ENCODE peak calls at places on chromosome 4, in six cellular contexts. Q is Daoy, T is T-helper 2 cell, X is Kasumi-1, L is ACHN, W is lower lobe of right lung. R is an unnamed sample.

GRCh38 chr4:4914059-4914820 is 54.8 kb downstream of the MSX1 start:
- DNase-seq in Q (peak; percentile 48), T (no peak), X (no peak), L (no peak), W (no peak), R (no peak)

GRCh38 chr4:76897522-76898384 is at the start of gene SOWAHB:
- DNase-seq in Q (no peak), T (peak; percentile 18), X (no peak), L (peak; percentile 12), W (peak; percentile 89), R (no peak)

GRCh38 chr4:52577285-52577968 is 81.7 kb downstream of the USP46 start:
- DNase-seq in Q (no peak), T (peak; percentile 3), X (no peak), L (no peak), W (no peak), R (no peak)

GRCh38 chr4:169774466-169775445 is 17.0 kb upstream of the HPF1 start:
- DNase-seq in Q (no peak), T (no peak), X (no peak), L (no peak), W (no peak), R (no peak)

GRCh38 chr4:121728798-121729226 is 32.0 kb upstream of the ANXA5 start:
- DNase-seq in Q (peak; percentile 69), T (no peak), X (no peak), L (peak; percentile 20), W (no peak), R (no peak)

GRCh38 chr4:962231-963208 is 10.8 kb downstream of the DGKQ start:
- DNase-seq in Q (no peak), T (no peak), X (no peak), L (no peak), W (peak; percentile 47), R (no peak)

GRCh38 chr4:130722370-130722769 is 1626.4 kb downstream of the C4orf33 start:
- DNase-seq in Q (no peak), T (no peak), X (no peak), L (no peak), W (no peak), R (no peak)

GRCh38 chr4:24073948-24074347 is 184.1 kb upstream of the PPARGC1A start:
- DNase-seq in Q (no peak), T (no peak), X (no peak), L (no peak), W (no peak), R (no peak)

GRCh38 chr4:139015948-139016451 is 419 bp downstream of the NOCT start:
- DNase-seq in Q (peak; percentile 14), T (peak; percentile 50), X (peak; percentile 32), L (peak; percentile 19), W (peak; percentile 70), R (no peak)

GRCh38 chr4:98801259-98801725 is 127.6 kb downstream of the EIF4E start:
- DNase-seq in Q (no peak), T (no peak), X (no peak), L (no peak), W (no peak), R (no peak)

GRCh38 chr4:87650938-87651337 is 858 bp downstream of the DMP1 start:
- DNase-seq in Q (no peak), T (peak; percentile 17), X (no peak), L (no peak), W (no peak), R (no peak)

GRCh38 chr4:67430989-67431388 is 114.3 kb downstream of the CENPC start:
- DNase-seq in Q (no peak), T (no peak), X (no peak), L (no peak), W (no peak), R (no peak)

GRCh38 chr4:86482296-86482695 is 111.8 kb upstream of the PTPN13 start:
- DNase-seq in Q (no peak), T (no peak), X (no peak), L (no peak), W (no peak), R (no peak)

GRCh38 chr4:80268081-80268823 is 1.8 kb downstream of the FGF5 start:
- DNase-seq in Q (no peak), T (no peak), X (no peak), L (no peak), W (no peak), R (no peak)

GRCh38 chr4:3496021-3496420 is 32.9 kb downstream of the DOK7 start:
- DNase-seq in Q (no peak), T (no peak), X (no peak), L (no peak), W (no peak), R (no peak)

GRCh38 chr4:152731997-152732396 is 47.5 kb downstream of the TIGD4 start:
- DNase-seq in Q (no peak), T (no peak), X (no peak), L (no peak), W (no peak), R (no peak)

GRCh38 chr4:138897818-138898226 is 117.8 kb upstream of the NOCT start:
- DNase-seq in Q (peak; percentile 70), T (peak; percentile 41), X (no peak), L (peak; percentile 17), W (no peak), R (no peak)

GRCh38 chr4:2301221-2301642 is 39.3 kb upstream of the MXD4 start:
- DNase-seq in Q (no peak), T (no peak), X (no peak), L (no peak), W (no peak), R (no peak)

GRCh38 chr4:147586637-147587036 is 30.6 kb upstream of the TMEM184C start:
- DNase-seq in Q (no peak), T (peak; percentile 45), X (no peak), L (no peak), W (no peak), R (no peak)

GRCh38 chr4:80219301-80220025 is 22.2 kb downstream of the PRDM8 start:
- DNase-seq in Q (peak; percentile 19), T (no peak), X (no peak), L (no peak), W (no peak), R (no peak)

GRCh38 chr4:182179105-182179504 is 64.1 kb upstream of the TENM3 start:
- DNase-seq in Q (peak; percentile 69), T (no peak), X (no peak), L (peak; percentile 49), W (no peak), R (no peak)

GRCh38 chr4:26323807-26324206 is 3.0 kb downstream of the RBPJ start:
- DNase-seq in Q (no peak), T (no peak), X (no peak), L (no peak), W (no peak), R (no peak)

GRCh38 chr4:76950052-76950845 is 697 bp downstream of the SEPTIN11 start:
- DNase-seq in Q (peak; percentile 41), T (peak; percentile 42), X (peak; percentile 33), L (peak; percentile 34), W (peak; percentile 85), R (no peak)

GRCh38 chr4:76059750-76060149 is 14.8 kb upstream of the ART3 start:
- DNase-seq in Q (no peak), T (peak; percentile 79), X (peak; percentile 46), L (no peak), W (no peak), R (no peak)

GRCh38 chr4:48341776-48342558 is 638 bp downstream of the SLAIN2 start:
- DNase-seq in Q (peak; percentile 62), T (peak; percentile 54), X (peak; percentile 67), L (peak; percentile 30), W (peak; percentile 71), R (peak; percentile 58)

GRCh38 chr4:159390648-159391047 is 287.8 kb downstream of the RAPGEF2 start:
- DNase-seq in Q (peak; percentile 88), T (peak; percentile 15), X (no peak), L (peak; percentile 93), W (no peak), R (no peak)

GRCh38 chr4:86307432-86307831 is 52.4 kb downstream of the MAPK10 start:
- DNase-seq in Q (no peak), T (no peak), X (no peak), L (no peak), W (no peak), R (no peak)

GRCh38 chr4:100848865-100849264 is 331.0 kb upstream of the EMCN start:
- DNase-seq in Q (no peak), T (peak; percentile 77), X (peak; percentile 56), L (no peak), W (no peak), R (no peak)